ENCODE peak calls at places on chromosomes 11 and 22, in nine cellular contexts. U, Y, E, B, N, K, L, M and Q are unnamed samples.

GRCh38 chr11:13776134-13776815 is 107.8 kb downstream of the FAR1 start:
- DNase-seq in U (no peak), Y (peak; percentile 35), E (peak; percentile 11), B (peak; percentile 66), N (no peak), K (peak; percentile 35), L (no peak), M (no peak), Q (no peak)

GRCh38 chr11:38481391-38481790 is 1883.4 kb upstream of the RAG2 start:
- DNase-seq in U (no peak), Y (no peak), E (no peak), B (no peak), N (no peak), K (no peak), L (no peak), M (no peak), Q (no peak)

GRCh38 chr11:1073261-1073724 is 1.4 kb upstream of the MUC2 start:
- DNase-seq in U (no peak), Y (no peak), E (no peak), B (peak; percentile 29), N (peak; percentile 4), K (no peak), L (no peak), M (peak; percentile 44), Q (no peak)

GRCh38 chr11:113587318-113587739 is 112.1 kb upstream of the DRD2 start:
- DNase-seq in U (no peak), Y (no peak), E (peak; percentile 48), B (no peak), N (no peak), K (no peak), L (no peak), M (no peak), Q (peak; percentile 65)

GRCh38 chr22:21866821-21867527 is 471 bp downstream of the MAPK1 start:
- DNase-seq in U (no peak), Y (no peak), E (peak; percentile 47), B (no peak), N (no peak), K (no peak), L (no peak), M (peak; percentile 31), Q (peak; percentile 66)

GRCh38 chr11:1937616-1938342 is 9.4 kb upstream of the MRPL23 start:
- DNase-seq in U (no peak), Y (no peak), E (no peak), B (no peak), N (no peak), K (no peak), L (no peak), M (no peak), Q (no peak)

GRCh38 chr11:3162410-3163240 is 2.5 kb downstream of the OSBPL5 start:
- DNase-seq in U (peak; percentile 52), Y (no peak), E (no peak), B (no peak), N (no peak), K (no peak), L (no peak), M (peak; percentile 12), Q (no peak)

GRCh38 chr22:49479566-49479965 is 348.1 kb downstream of the BRD1 start:
- DNase-seq in U (no peak), Y (no peak), E (no peak), B (no peak), N (no peak), K (no peak), L (no peak), M (no peak), Q (no peak)

GRCh38 chr22:42473484-42474193 is 41.4 kb upstream of the NFAM1 start:
- DNase-seq in U (no peak), Y (peak; percentile 46), E (peak; percentile 79), B (peak; percentile 71), N (peak; percentile 39), K (peak; percentile 3), L (peak; percentile 9), M (no peak), Q (no peak)

GRCh38 chr11:9075441-9076000 is 15.9 kb downstream of the SCUBE2 start:
- DNase-seq in U (peak; percentile 10), Y (no peak), E (no peak), B (peak; percentile 84), N (no peak), K (no peak), L (no peak), M (no peak), Q (no peak)

GRCh38 chr11:117189941-117190544 is 9.1 kb upstream of the TAGLN start:
- DNase-seq in U (no peak), Y (no peak), E (no peak), B (no peak), N (no peak), K (no peak), L (no peak), M (no peak), Q (no peak)

GRCh38 chr11:60919320-60919719 is 4.9 kb upstream of the TMEM132A start:
- DNase-seq in U (no peak), Y (no peak), E (no peak), B (no peak), N (no peak), K (no peak), L (no peak), M (no peak), Q (no peak)

GRCh38 chr11:115238086-115238485 is 266.1 kb downstream of the CADM1 start:
- DNase-seq in U (no peak), Y (no peak), E (no peak), B (no peak), N (no peak), K (no peak), L (no peak), M (no peak), Q (no peak)

GRCh38 chr22:44464000-44464399 is 34.0 kb downstream of the RTL6 start:
- DNase-seq in U (no peak), Y (no peak), E (no peak), B (no peak), N (no peak), K (no peak), L (no peak), M (no peak), Q (no peak)

GRCh38 chr11:2775083-2775625 is 75.4 kb upstream of the KCNQ1OT1 start:
- DNase-seq in U (no peak), Y (no peak), E (no peak), B (peak; percentile 49), N (no peak), K (peak; percentile 1), L (no peak), M (no peak), Q (no peak)

GRCh38 chr11:119693253-119693815 is 35.7 kb downstream of the NECTIN1 start:
- DNase-seq in U (no peak), Y (no peak), E (no peak), B (peak; percentile 34), N (no peak), K (no peak), L (no peak), M (no peak), Q (no peak)

GRCh38 chr11:69274531-69275016 is 19.4 kb upstream of the MYEOV start:
- DNase-seq in U (no peak), Y (no peak), E (no peak), B (peak; percentile 5), N (no peak), K (no peak), L (no peak), M (no peak), Q (no peak)

GRCh38 chr22:29635734-29636357 is 32.4 kb downstream of the NF2 start:
- DNase-seq in U (peak; percentile 6), Y (peak; percentile 47), E (peak; percentile 79), B (peak; percentile 82), N (peak; percentile 37), K (no peak), L (no peak), M (no peak), Q (no peak)

GRCh38 chr11:110318638-110319404 is 22.4 kb upstream of the RDX start:
- DNase-seq in U (no peak), Y (no peak), E (no peak), B (no peak), N (no peak), K (no peak), L (no peak), M (no peak), Q (no peak)

GRCh38 chr11:77173494-77173893 is 45.4 kb downstream of the MYO7A start:
- DNase-seq in U (no peak), Y (no peak), E (no peak), B (no peak), N (no peak), K (no peak), L (no peak), M (no peak), Q (no peak)

GRCh38 chr11:17431139-17431538 is 42.7 kb upstream of the KCNJ11 start:
- DNase-seq in U (no peak), Y (no peak), E (no peak), B (peak; percentile 49), N (no peak), K (no peak), L (no peak), M (no peak), Q (no peak)

GRCh38 chr11:81548123-81548522 is 1185.5 kb downstream of the FAM181B start:
- DNase-seq in U (no peak), Y (no peak), E (no peak), B (no peak), N (no peak), K (no peak), L (no peak), M (no peak), Q (no peak)

GRCh38 chr22:29470159-29470855 is 9.7 kb upstream of the NEFH start:
- DNase-seq in U (no peak), Y (peak; percentile 79), E (peak; percentile 60), B (peak; percentile 78), N (no peak), K (peak; percentile 45), L (no peak), M (peak; percentile 72), Q (peak; percentile 85)

GRCh38 chr11:131977854-131978253 is 607.4 kb downstream of the NTM start:
- DNase-seq in U (no peak), Y (no peak), E (no peak), B (no peak), N (no peak), K (no peak), L (peak; percentile 9), M (no peak), Q (no peak)

GRCh38 chr11:23211221-23211620 is 350.9 kb upstream of the CCDC179 start:
- DNase-seq in U (no peak), Y (no peak), E (no peak), B (no peak), N (no peak), K (no peak), L (no peak), M (no peak), Q (no peak)

GRCh38 chr11:32267679-32268187 is 167.6 kb downstream of the WT1 start:
- DNase-seq in U (no peak), Y (no peak), E (no peak), B (no peak), N (no peak), K (no peak), L (no peak), M (no peak), Q (no peak)

GRCh38 chr11:108568183-108568858 is 25.2 kb downstream of the EXPH5 start:
- DNase-seq in U (no peak), Y (no peak), E (no peak), B (peak; percentile 7), N (no peak), K (no peak), L (no peak), M (peak; percentile 22), Q (no peak)

GRCh38 chr11:86775342-86775741 is 25.0 kb upstream of the PRSS23 start:
- DNase-seq in U (no peak), Y (no peak), E (no peak), B (no peak), N (no peak), K (no peak), L (no peak), M (no peak), Q (no peak)

GRCh38 chr11:122020902-122021301 is 95.1 kb downstream of the BLID start:
- DNase-seq in U (no peak), Y (no peak), E (peak; percentile 29), B (peak; percentile 2), N (no peak), K (no peak), L (no peak), M (no peak), Q (no peak)

GRCh38 chr11:4891996-4892640 is 10.4 kb downstream of the OR51T1 start:
- DNase-seq in U (no peak), Y (peak; percentile 63), E (peak; percentile 72), B (no peak), N (peak; percentile 33), K (no peak), L (peak; percentile 31), M (no peak), Q (no peak)

GRCh38 chr22:26690654-26691376 is 33.4 kb downstream of the MIAT start:
- DNase-seq in U (no peak), Y (no peak), E (no peak), B (no peak), N (no peak), K (no peak), L (no peak), M (no peak), Q (no peak)